ENCODE peak calls at places on chromosomes 4 and X, in six cellular contexts. L is endothelial cell of umbilical vein, P is RWPE1, R is hepatocyte, G is upper lobe of left lung, D is OCI-LY7. U is an unnamed sample.

GRCh38 chrX:12955882-12956703 is 18.8 kb upstream of the TMSB4X start:
- DNase-seq in D (peak; percentile 88), P (peak; percentile 32), R (peak; percentile 60), L (peak; percentile 78), G (peak; percentile 79), U (no peak)

GRCh38 chr4:166318810-166319525 is 445.9 kb downstream of the TLL1 start:
- DNase-seq in R (no peak), G (no peak), P (peak; percentile 42), D (no peak), L (no peak), U (no peak)

GRCh38 chr4:25007608-25008007 is 23.1 kb downstream of the LGI2 start:
- DNase-seq in L (no peak), D (no peak), R (no peak), P (no peak), G (no peak), U (peak; percentile 67)

GRCh38 chrX:24294619-24295018 is 19.2 kb downstream of the SUPT20HL2 start:
- DNase-seq in D (peak; percentile 16), P (no peak), L (peak; percentile 22), G (no peak), R (peak; percentile 34), U (no peak)

GRCh38 chr4:120286813-120287212 is 220.2 kb upstream of the MAD2L1 start:
- DNase-seq in D (no peak), R (no peak), G (no peak), P (no peak), L (no peak), U (no peak)

GRCh38 chrX:70172226-70172625 is 5.1 kb upstream of the DGAT2L6 start:
- DNase-seq in D (no peak), G (no peak), L (no peak), R (no peak), P (no peak), U (no peak)

GRCh38 chrX:43897290-43897689 is 15.0 kb upstream of the MAOB start:
- DNase-seq in P (no peak), R (no peak), L (no peak), G (no peak), D (no peak), U (no peak)

GRCh38 chrX:149830192-149830873 is 48.6 kb downstream of the MAGEA9 start:
- DNase-seq in P (no peak), G (no peak), D (no peak), L (peak; percentile 2), R (peak; percentile 33), U (no peak)

GRCh38 chrX:47562615-47563243 is 1.7 kb downstream of the ARAF start:
- DNase-seq in G (no peak), D (peak; percentile 38), R (no peak), L (peak; percentile 47), P (no peak), U (no peak)

GRCh38 chr4:131370846-131371245 is 1778.2 kb upstream of the PCDH10 start:
- DNase-seq in P (peak; percentile 1), R (peak; percentile 39), D (no peak), L (no peak), G (no peak), U (no peak)

GRCh38 chrX:17713288-17713687 is 24.0 kb upstream of the SCML1 start:
- DNase-seq in D (no peak), L (no peak), R (no peak), P (no peak), G (no peak), U (no peak)

GRCh38 chr4:25856756-25857155 is 6.0 kb downstream of the SEL1L3 start:
- DNase-seq in P (no peak), G (no peak), R (no peak), D (no peak), L (peak; percentile 58), U (no peak)

GRCh38 chr4:181147421-181147951 is 1095.7 kb upstream of the TENM3 start:
- DNase-seq in P (no peak), D (no peak), R (no peak), G (no peak), L (no peak), U (no peak)

GRCh38 chr4:112253382-112254000 is 21.9 kb downstream of the AP1AR start:
- DNase-seq in D (no peak), P (no peak), L (no peak), G (no peak), R (no peak), U (no peak)

GRCh38 chrX:34917146-34917545 is 25.4 kb upstream of the FAM47B start:
- DNase-seq in P (no peak), R (no peak), L (no peak), D (no peak), G (no peak), U (no peak)

GRCh38 chr4:101981756-101982155 is 191.2 kb downstream of the BANK1 start:
- DNase-seq in P (peak; percentile 30), D (no peak), G (peak; percentile 29), R (peak; percentile 25), L (no peak), U (no peak)

GRCh38 chr4:116585240-116585639 is 500.1 kb downstream of the TRAM1L1 start:
- DNase-seq in D (no peak), L (peak; percentile 5), G (no peak), P (no peak), R (no peak), U (no peak)

GRCh38 chr4:168859888-168860694 is 150.0 kb downstream of the CBR4 start:
- DNase-seq in R (no peak), L (no peak), D (no peak), P (no peak), G (no peak), U (no peak)

GRCh38 chr4:138910914-138911336 is 104.7 kb upstream of the NOCT start:
- DNase-seq in R (peak; percentile 88), G (peak; percentile 78), L (peak; percentile 99), D (no peak), P (peak; percentile 88), U (peak; percentile 81)

GRCh38 chr4:2343476-2343875 is 75.0 kb downstream of the ZFYVE28 start:
- DNase-seq in R (no peak), G (no peak), L (no peak), P (no peak), D (no peak), U (peak; percentile 30)

GRCh38 chr4:121146530-121146929 is 17.6 kb downstream of the TNIP3 start:
- DNase-seq in P (no peak), G (no peak), L (no peak), R (no peak), D (no peak), U (no peak)

GRCh38 chr4:184282895-184283654 is 65.4 kb upstream of the ENPP6 start:
- DNase-seq in G (no peak), R (no peak), L (no peak), P (no peak), D (peak; percentile 95), U (no peak)

GRCh38 chr4:5708829-5709680 is 696 bp upstream of the EVC2 start:
- DNase-seq in R (peak; percentile 21), L (no peak), G (peak; percentile 19), D (no peak), P (no peak), U (peak; percentile 82)

GRCh38 chr4:155376387-155377268 is at the start of gene MAP9:
- DNase-seq in D (peak; percentile 98), R (peak; percentile 97), L (peak; percentile 38), G (peak; percentile 95), P (peak; percentile 67), U (peak; percentile 93)

GRCh38 chr4:82903737-82904136 is 3.2 kb downstream of the THAP9 start:
- DNase-seq in D (no peak), P (no peak), G (no peak), R (no peak), L (no peak), U (no peak)

GRCh38 chrX:129726307-129727111 is 12.3 kb upstream of the XPNPEP2 start:
- DNase-seq in R (peak; percentile 76), L (peak; percentile 76), G (peak; percentile 43), D (peak; percentile 23), P (peak; percentile 52), U (peak; percentile 74)

GRCh38 chr4:57442834-57443291 is 332.7 kb upstream of the IGFBP7 start:
- DNase-seq in G (peak; percentile 42), R (peak; percentile 77), L (peak; percentile 43), D (peak; percentile 30), P (peak; percentile 44), U (no peak)

GRCh38 chrX:149314031-149314430 is 191.1 kb downstream of the IDS start:
- DNase-seq in D (no peak), G (no peak), P (no peak), L (no peak), R (no peak), U (no peak)

GRCh38 chrX:14095702-14096101 is 66.0 kb upstream of the GEMIN8 start:
- DNase-seq in P (peak; percentile 23), G (peak; percentile 28), R (peak; percentile 62), L (peak; percentile 47), D (peak; percentile 62), U (no peak)

GRCh38 chr4:41844327-41844726 is 90.9 kb upstream of the TMEM33 start:
- DNase-seq in L (no peak), G (no peak), P (no peak), D (peak; percentile 9), R (no peak), U (no peak)
- TF ChIP-seq CTCF in L (no peak), G (no peak), P (no peak), D (no peak), R (no peak), U (no peak)

GRCh38 chr4:78707793-78708192 is 68.4 kb upstream of the BMP2K start:
- DNase-seq in L (no peak), R (no peak), P (no peak), D (peak; percentile 66), G (no peak), U (no peak)
- H3K27ac ChIP-seq in L (no peak overlapping the region), R (no peak overlapping the region), P (no peak overlapping the region), D (peak overlapping the region; percentile 10), G (no peak overlapping the region), U (no peak overlapping the region)

GRCh38 chr4:90120037-90120436 is 7.2 kb upstream of the CCSER1 start:
- DNase-seq in D (no peak), G (no peak), P (no peak), L (peak; percentile 23), R (no peak), U (no peak)
- TF ChIP-seq CTCF in D (peak; percentile 11), G (no peak), P (no peak), L (no peak), R (no peak), U (no peak)

DNA sequence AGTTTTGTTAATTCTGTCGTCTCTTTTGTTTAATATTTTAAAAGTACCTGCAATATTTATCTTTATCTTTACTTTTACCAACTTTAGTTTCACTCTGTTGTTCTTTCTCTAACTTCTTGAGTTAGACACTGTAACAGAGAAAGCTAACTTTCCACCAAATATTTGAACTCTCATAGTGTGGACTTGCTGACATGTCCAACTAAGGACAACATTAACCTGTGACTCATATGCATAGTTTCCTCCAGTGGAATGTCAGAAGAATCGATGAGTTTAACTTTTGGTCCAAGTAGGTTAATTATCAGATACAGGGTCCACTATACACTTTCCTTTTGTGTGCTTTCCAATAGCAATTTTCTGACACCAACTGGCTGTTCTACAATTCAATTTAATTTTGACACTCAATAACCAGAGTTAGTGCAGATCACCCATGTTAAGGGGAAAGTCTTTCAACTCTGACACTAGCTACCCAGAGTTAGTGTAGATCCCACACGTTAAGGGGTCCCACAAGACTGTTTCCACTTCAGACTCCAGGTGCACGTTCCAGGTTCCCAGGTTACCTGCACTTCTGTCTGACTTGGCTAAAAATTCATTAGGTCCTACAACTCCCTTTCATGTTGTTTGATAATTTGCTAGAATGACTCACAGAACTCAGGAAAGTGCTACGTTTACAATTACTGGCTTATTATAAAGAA is 559.0 kb upstream of the AMOT start:
- DNase-seq in R (no peak), L (peak; percentile 49), D (no peak), P (no peak), G (no peak), U (no peak)
- H3K27ac ChIP-seq in R (peak overlapping the region; percentile 73), L (peak overlapping the region; percentile 93), D (no peak overlapping the region), P (no peak overlapping the region), G (no peak overlapping the region), U (no peak overlapping the region)

GRCh38 chr4:39044947-39045734 is 12.9 kb upstream of the TMEM156 start:
- DNase-seq in L (peak; percentile 43), D (peak; percentile 63), G (no peak), R (no peak), P (peak; percentile 28), U (peak; percentile 72)
- TF ChIP-seq CTCF in L (no peak), D (no peak), G (no peak), R (no peak), P (no peak), U (no peak)

U was measured in sigmoid colon.